ENCODE peak calls at places on chromosomes 13 and 19, in eight cellular contexts. One of them, this sample, is unnamed.

GRCh38 chr19:18967358-18968146 is 26.5 kb upstream of the HOMER3 start:
- DNase-seq in osteoblast: peak; percentile 87
- DNase-seq in astrocyte: peak; percentile 33
- DNase-seq in breast epithelium: peak; percentile 88
- DNase-seq in IMR-90: peak; percentile 32
- DNase-seq in sigmoid colon: peak; percentile 86
- DNase-seq in left lung: no peak
- DNase-seq in testis: peak; percentile 42
- DNase-seq in this sample: no peak

GRCh38 chr19:35260694-35261304 is 8.0 kb upstream of the USF2 start:
- DNase-seq in osteoblast: peak; percentile 59
- DNase-seq in astrocyte: no peak
- DNase-seq in breast epithelium: peak; percentile 12
- DNase-seq in IMR-90: no peak
- DNase-seq in sigmoid colon: peak; percentile 35
- DNase-seq in left lung: peak; percentile 21
- DNase-seq in testis: peak; percentile 13
- DNase-seq in this sample: no peak

GRCh38 chr19:50896591-50897190 is 14.5 kb downstream of the KLK4 start:
- DNase-seq in osteoblast: peak; percentile 58
- DNase-seq in astrocyte: peak; percentile 8
- DNase-seq in breast epithelium: peak; percentile 32
- DNase-seq in IMR-90: peak; percentile 65
- DNase-seq in sigmoid colon: no peak
- DNase-seq in left lung: no peak
- DNase-seq in testis: no peak
- DNase-seq in this sample: no peak

GRCh38 chr19:5826531-5827341 is 12.8 kb downstream of the FUT6 start:
- DNase-seq in osteoblast: peak; percentile 94
- DNase-seq in astrocyte: no peak
- DNase-seq in breast epithelium: peak; percentile 49
- DNase-seq in IMR-90: no peak
- DNase-seq in sigmoid colon: peak; percentile 91
- DNase-seq in left lung: no peak
- DNase-seq in testis: peak; percentile 40
- DNase-seq in this sample: no peak

GRCh38 chr19:4676955-4677731 is 7.0 kb upstream of the MYDGF start:
- DNase-seq in osteoblast: peak; percentile 90
- DNase-seq in astrocyte: no peak
- DNase-seq in breast epithelium: no peak
- DNase-seq in IMR-90: peak; percentile 35
- DNase-seq in sigmoid colon: peak; percentile 80
- DNase-seq in left lung: no peak
- DNase-seq in testis: peak; percentile 60
- DNase-seq in this sample: no peak

GRCh38 chr19:40217921-40218890 is at the start of gene TTC9B:
- DNase-seq in osteoblast: peak; percentile 97
- DNase-seq in astrocyte: no peak
- DNase-seq in breast epithelium: no peak
- DNase-seq in IMR-90: no peak
- DNase-seq in sigmoid colon: no peak
- DNase-seq in left lung: peak; percentile 76
- DNase-seq in testis: peak; percentile 37
- DNase-seq in this sample: no peak

GRCh38 chr13:98557934-98558630 is 18.8 kb downstream of the STK24 start:
- DNase-seq in osteoblast: peak; percentile 51
- DNase-seq in astrocyte: peak; percentile 65
- DNase-seq in breast epithelium: no peak
- DNase-seq in IMR-90: peak; percentile 75
- DNase-seq in sigmoid colon: peak; percentile 51
- DNase-seq in left lung: no peak
- DNase-seq in testis: no peak
- DNase-seq in this sample: no peak

GRCh38 chr13:22744688-22745452 is 435.9 kb upstream of the SGCG start:
- DNase-seq in osteoblast: no peak
- DNase-seq in astrocyte: no peak
- DNase-seq in breast epithelium: no peak
- DNase-seq in IMR-90: no peak
- DNase-seq in sigmoid colon: no peak
- DNase-seq in left lung: no peak
- DNase-seq in testis: no peak
- DNase-seq in this sample: no peak

GRCh38 chr19:6750062-6750461 is 10.6 kb downstream of the TRIP10 start:
- DNase-seq in osteoblast: no peak
- DNase-seq in astrocyte: no peak
- DNase-seq in breast epithelium: no peak
- DNase-seq in IMR-90: no peak
- DNase-seq in sigmoid colon: peak; percentile 86
- DNase-seq in left lung: no peak
- DNase-seq in testis: no peak
- DNase-seq in this sample: no peak

GRCh38 chr13:51717786-51718398 is 86.1 kb downstream of the DHRS12 start:
- DNase-seq in osteoblast: peak; percentile 49
- DNase-seq in astrocyte: no peak
- DNase-seq in breast epithelium: no peak
- DNase-seq in IMR-90: peak; percentile 22
- DNase-seq in sigmoid colon: no peak
- DNase-seq in left lung: no peak
- DNase-seq in testis: no peak
- DNase-seq in this sample: no peak

GRCh38 chr13:110813646-110814624 is 100.4 kb downstream of the ING1 start:
- DNase-seq in osteoblast: no peak
- DNase-seq in astrocyte: no peak
- DNase-seq in breast epithelium: no peak
- DNase-seq in IMR-90: no peak
- DNase-seq in sigmoid colon: no peak
- DNase-seq in left lung: no peak
- DNase-seq in testis: peak; percentile 44
- DNase-seq in this sample: no peak

GRCh38 chr19:29273000-29273691 is 60.2 kb upstream of the UQCRFS1 start:
- DNase-seq in osteoblast: no peak
- DNase-seq in astrocyte: no peak
- DNase-seq in breast epithelium: no peak
- DNase-seq in IMR-90: no peak
- DNase-seq in sigmoid colon: peak; percentile 17
- DNase-seq in left lung: no peak
- DNase-seq in testis: no peak
- DNase-seq in this sample: no peak

GRCh38 chr13:50123862-50124535 is 108.8 kb downstream of the KCNRG start:
- DNase-seq in osteoblast: peak; percentile 100
- DNase-seq in astrocyte: peak; percentile 87
- DNase-seq in breast epithelium: peak; percentile 96
- DNase-seq in IMR-90: peak; percentile 97
- DNase-seq in sigmoid colon: peak; percentile 92
- DNase-seq in left lung: peak; percentile 94
- DNase-seq in testis: peak; percentile 79
- DNase-seq in this sample: peak; percentile 78

GRCh38 chr13:36029171-36029570 is 102.0 kb downstream of the DCLK1 start:
- DNase-seq in osteoblast: peak; percentile 77
- DNase-seq in astrocyte: peak; percentile 73
- DNase-seq in breast epithelium: no peak
- DNase-seq in IMR-90: peak; percentile 5
- DNase-seq in sigmoid colon: no peak
- DNase-seq in left lung: no peak
- DNase-seq in testis: no peak
- DNase-seq in this sample: no peak

GRCh38 chr19:46856062-46857022 is 4.5 kb upstream of the ARHGAP35 start:
- DNase-seq in osteoblast: peak; percentile 98
- DNase-seq in astrocyte: peak; percentile 88
- DNase-seq in breast epithelium: peak; percentile 96
- DNase-seq in IMR-90: peak; percentile 94
- DNase-seq in sigmoid colon: peak; percentile 99
- DNase-seq in left lung: peak; percentile 97
- DNase-seq in testis: peak; percentile 98
- DNase-seq in this sample: peak; percentile 82

GRCh38 chr19:6393982-6394412 is 1.0 kb upstream of the GTF2F1 start:
- DNase-seq in osteoblast: no peak
- DNase-seq in astrocyte: no peak
- DNase-seq in breast epithelium: no peak
- DNase-seq in IMR-90: no peak
- DNase-seq in sigmoid colon: no peak
- DNase-seq in left lung: no peak
- DNase-seq in testis: no peak
- DNase-seq in this sample: no peak

GRCh38 chr13:51579676-51580075 is 4.6 kb upstream of the WDFY2 start:
- DNase-seq in osteoblast: no peak
- DNase-seq in astrocyte: no peak
- DNase-seq in breast epithelium: no peak
- DNase-seq in IMR-90: no peak
- DNase-seq in sigmoid colon: no peak
- DNase-seq in left lung: no peak
- DNase-seq in testis: no peak
- DNase-seq in this sample: no peak

GRCh38 chr19:1944916-1945561 is 4.1 kb downstream of the CSNK1G2 start:
- DNase-seq in osteoblast: no peak
- DNase-seq in astrocyte: no peak
- DNase-seq in breast epithelium: no peak
- DNase-seq in IMR-90: no peak
- DNase-seq in sigmoid colon: no peak
- DNase-seq in left lung: peak; percentile 75
- DNase-seq in testis: no peak
- DNase-seq in this sample: no peak

GRCh38 chr19:31255863-31256600 is 93.2 kb downstream of the TSHZ3 start:
- DNase-seq in osteoblast: peak; percentile 78
- DNase-seq in astrocyte: no peak
- DNase-seq in breast epithelium: no peak
- DNase-seq in IMR-90: no peak
- DNase-seq in sigmoid colon: no peak
- DNase-seq in left lung: no peak
- DNase-seq in testis: no peak
- DNase-seq in this sample: no peak

GRCh38 chr19:48454150-48454730 is 1.1 kb upstream of the KCNJ14 start:
- DNase-seq in osteoblast: peak; percentile 46
- DNase-seq in astrocyte: no peak
- DNase-seq in breast epithelium: no peak
- DNase-seq in IMR-90: no peak
- DNase-seq in sigmoid colon: no peak
- DNase-seq in left lung: peak; percentile 74
- DNase-seq in testis: no peak
- DNase-seq in this sample: no peak

GRCh38 chr19:41322451-41322850 is 12.5 kb downstream of the CCDC97 start:
- DNase-seq in osteoblast: peak; percentile 52
- DNase-seq in astrocyte: no peak
- DNase-seq in breast epithelium: no peak
- DNase-seq in IMR-90: no peak
- DNase-seq in sigmoid colon: no peak
- DNase-seq in left lung: peak; percentile 61
- DNase-seq in testis: no peak
- DNase-seq in this sample: no peak
- H3K4me1 ChIP-seq in osteoblast: peaks cover 61% of the 10 kb centered on the region
- H3K4me1 ChIP-seq in astrocyte: peaks cover 67% of the 10 kb centered on the region
- H3K4me1 ChIP-seq in breast epithelium: peaks cover 9% of the 10 kb centered on the region
- H3K4me1 ChIP-seq in IMR-90: peaks cover 49% of the 10 kb centered on the region
- H3K4me1 ChIP-seq in sigmoid colon: peaks cover 55% of the 10 kb centered on the region
- H3K4me1 ChIP-seq in left lung: peaks cover 50% of the 10 kb centered on the region
- H3K4me1 ChIP-seq in testis: peaks cover 57% of the 10 kb centered on the region
- H3K4me1 ChIP-seq in this sample: peaks cover 13% of the 10 kb centered on the region

GRCh38 chr19:37654833-37655688 is at the start of gene ZFP30:
- DNase-seq in osteoblast: peak; percentile 95
- DNase-seq in astrocyte: peak; percentile 70
- DNase-seq in breast epithelium: peak; percentile 62
- DNase-seq in IMR-90: peak; percentile 81
- DNase-seq in sigmoid colon: peak; percentile 95
- DNase-seq in left lung: peak; percentile 95
- DNase-seq in testis: peak; percentile 94
- DNase-seq in this sample: peak; percentile 66

GRCh38 chr19:37654525-37654832 is 786 bp downstream of the ZFP30 start:
- DNase-seq in osteoblast: no peak
- DNase-seq in astrocyte: peak; percentile 37
- DNase-seq in breast epithelium: no peak
- DNase-seq in IMR-90: peak; percentile 26
- DNase-seq in sigmoid colon: no peak
- DNase-seq in left lung: no peak
- DNase-seq in testis: no peak
- DNase-seq in this sample: no peak

GRCh38 chr19:37654118-37654517 is 1.1 kb downstream of the ZFP30 start:
- DNase-seq in osteoblast: peak; percentile 60
- DNase-seq in astrocyte: no peak
- DNase-seq in breast epithelium: no peak
- DNase-seq in IMR-90: no peak
- DNase-seq in sigmoid colon: no peak
- DNase-seq in left lung: no peak
- DNase-seq in testis: no peak
- DNase-seq in this sample: no peak

GRCh38 chr19:37655689-37656491 is 625 bp upstream of the ZFP30 start:
- DNase-seq in osteoblast: peak; percentile 92
- DNase-seq in astrocyte: peak; percentile 61
- DNase-seq in breast epithelium: peak; percentile 61
- DNase-seq in IMR-90: peak; percentile 68
- DNase-seq in sigmoid colon: peak; percentile 91
- DNase-seq in left lung: peak; percentile 94
- DNase-seq in testis: peak; percentile 88
- DNase-seq in this sample: peak; percentile 71
- H3K9me3 ChIP-seq in osteoblast: no peaks in the 10 kb centered on the region
- H3K9me3 ChIP-seq in astrocyte: no peaks in the 10 kb centered on the region
- H3K9me3 ChIP-seq in breast epithelium: peaks cover 5% of the 10 kb centered on the region
- H3K9me3 ChIP-seq in IMR-90: peaks cover 2% of the 10 kb centered on the region
- H3K9me3 ChIP-seq in sigmoid colon: no peaks in the 10 kb centered on the region
- H3K9me3 ChIP-seq in left lung: no peaks in the 10 kb centered on the region
- H3K9me3 ChIP-seq in testis: no peaks in the 10 kb centered on the region
- H3K9me3 ChIP-seq in this sample: no peaks in the 10 kb centered on the region

GRCh38 chr19:44908074-44908835 is 2.7 kb downstream of the APOE start:
- DNase-seq in osteoblast: peak; percentile 69
- DNase-seq in astrocyte: no peak
- DNase-seq in breast epithelium: no peak
- DNase-seq in IMR-90: no peak
- DNase-seq in sigmoid colon: no peak
- DNase-seq in left lung: no peak
- DNase-seq in testis: no peak
- DNase-seq in this sample: no peak
- H3K4me1 ChIP-seq in osteoblast: peaks cover 10% of the 10 kb centered on the region
- H3K4me1 ChIP-seq in astrocyte: peaks cover 8% of the 10 kb centered on the region
- H3K4me1 ChIP-seq in breast epithelium: peaks cover 9% of the 10 kb centered on the region
- H3K4me1 ChIP-seq in IMR-90: peaks cover 14% of the 10 kb centered on the region
- H3K4me1 ChIP-seq in sigmoid colon: peaks cover 14% of the 10 kb centered on the region
- H3K4me1 ChIP-seq in left lung: peaks cover 7% of the 10 kb centered on the region
- H3K4me1 ChIP-seq in testis: peaks cover 50% of the 10 kb centered on the region
- H3K4me1 ChIP-seq in this sample: no peaks in the 10 kb centered on the region

DNA sequence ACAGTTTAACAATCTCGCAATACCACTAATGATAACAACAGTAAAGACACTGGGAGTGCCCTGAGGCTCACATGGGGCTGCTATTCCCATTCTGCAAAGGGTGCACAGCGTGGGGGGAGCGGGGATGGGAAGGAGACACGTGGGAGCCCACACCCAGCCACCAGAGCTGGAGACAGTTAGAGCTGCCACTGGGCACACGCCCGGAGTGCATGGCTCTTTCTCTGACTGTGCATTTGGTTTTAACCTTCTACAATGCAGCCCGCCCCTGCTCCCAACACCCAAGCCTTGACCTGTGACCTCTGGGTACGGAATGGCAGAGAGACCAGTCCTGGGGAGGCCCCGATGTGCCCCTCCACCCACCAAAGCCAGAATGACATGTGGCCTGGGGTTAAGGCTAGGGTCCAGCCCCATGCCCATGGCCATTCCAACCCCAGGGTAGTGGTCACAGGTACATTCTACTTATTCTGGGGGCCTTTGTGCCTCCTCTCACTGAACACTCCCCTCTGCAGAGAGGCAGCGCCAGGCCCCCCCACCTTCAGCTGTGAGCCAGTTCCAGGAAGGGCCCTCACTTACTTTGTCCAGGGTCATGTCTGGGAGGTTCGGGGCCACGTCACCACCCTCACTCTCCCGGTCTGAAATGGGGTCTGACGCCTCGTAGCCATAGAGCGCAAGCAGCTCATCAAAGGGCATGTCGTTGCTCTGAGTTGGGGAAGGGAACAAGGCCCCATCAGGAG is 17.1 kb downstream of the MIER2 start:
- DNase-seq in osteoblast: peak; percentile 27
- DNase-seq in astrocyte: no peak
- DNase-seq in breast epithelium: no peak
- DNase-seq in IMR-90: no peak
- DNase-seq in sigmoid colon: peak; percentile 52
- DNase-seq in left lung: no peak
- DNase-seq in testis: no peak
- DNase-seq in this sample: no peak
- H3K9me3 ChIP-seq in osteoblast: peaks cover 7% of the 10 kb centered on the region
- H3K9me3 ChIP-seq in astrocyte: peaks cover 13% of the 10 kb centered on the region
- H3K9me3 ChIP-seq in breast epithelium: peaks cover 5% of the 10 kb centered on the region
- H3K9me3 ChIP-seq in IMR-90: peaks cover 20% of the 10 kb centered on the region
- H3K9me3 ChIP-seq in sigmoid colon: no peaks in the 10 kb centered on the region
- H3K9me3 ChIP-seq in left lung: no peaks in the 10 kb centered on the region
- H3K9me3 ChIP-seq in testis: no peaks in the 10 kb centered on the region
- H3K9me3 ChIP-seq in this sample: no peaks in the 10 kb centered on the region